ENCODE peak calls at places on chromosomes 12 and 14, in five cellular contexts. One of them, this sample, is unnamed.

GRCh38 chr12:16076553-16076952 is 165.4 kb downstream of the DERA start:
- DNase-seq in activated CD4-positive, alpha-beta memory T cell treated with anti-CD3 and anti-CD28 coated beads, Interleukin-2, amount 10 ng/mL, durations not matched to agents 7 days and 5 days: no peak
- DNase-seq in DMS153: peak; percentile 26
- DNase-seq in endothelial cell: peak; percentile 15
- DNase-seq in left ventricle myocardium inferior: no peak
- DNase-seq in this sample: peak; percentile 38

GRCh38 chr14:24634158-24634557 is at the start of gene GZMB:
- DNase-seq in activated CD4-positive, alpha-beta memory T cell treated with anti-CD3 and anti-CD28 coated beads, Interleukin-2, amount 10 ng/mL, durations not matched to agents 7 days and 5 days: peak; percentile 88
- DNase-seq in DMS153: no peak
- DNase-seq in endothelial cell: no peak
- DNase-seq in left ventricle myocardium inferior: no peak
- DNase-seq in this sample: peak; percentile 54

GRCh38 chr12:105882404-105882803 is 256.4 kb downstream of the NUAK1 start:
- DNase-seq in activated CD4-positive, alpha-beta memory T cell treated with anti-CD3 and anti-CD28 coated beads, Interleukin-2, amount 10 ng/mL, durations not matched to agents 7 days and 5 days: no peak
- DNase-seq in DMS153: no peak
- DNase-seq in endothelial cell: no peak
- DNase-seq in left ventricle myocardium inferior: peak; percentile 33
- DNase-seq in this sample: peak; percentile 7

GRCh38 chr12:100715976-100716657 is 78.5 kb upstream of the ANO4 start:
- DNase-seq in activated CD4-positive, alpha-beta memory T cell treated with anti-CD3 and anti-CD28 coated beads, Interleukin-2, amount 10 ng/mL, durations not matched to agents 7 days and 5 days: no peak
- DNase-seq in DMS153: no peak
- DNase-seq in endothelial cell: no peak
- DNase-seq in left ventricle myocardium inferior: no peak
- DNase-seq in this sample: no peak

GRCh38 chr12:6207254-6207942 is 7.2 kb downstream of the CD9 start:
- DNase-seq in activated CD4-positive, alpha-beta memory T cell treated with anti-CD3 and anti-CD28 coated beads, Interleukin-2, amount 10 ng/mL, durations not matched to agents 7 days and 5 days: no peak
- DNase-seq in DMS153: no peak
- DNase-seq in endothelial cell: no peak
- DNase-seq in left ventricle myocardium inferior: no peak
- DNase-seq in this sample: no peak

GRCh38 chr14:33839193-33840076 is 111.4 kb downstream of the EGLN3 start:
- DNase-seq in activated CD4-positive, alpha-beta memory T cell treated with anti-CD3 and anti-CD28 coated beads, Interleukin-2, amount 10 ng/mL, durations not matched to agents 7 days and 5 days: peak; percentile 61
- DNase-seq in DMS153: peak; percentile 11
- DNase-seq in endothelial cell: peak; percentile 67
- DNase-seq in left ventricle myocardium inferior: no peak
- DNase-seq in this sample: peak; percentile 24

GRCh38 chr14:64759555-64759938 is 55.3 kb downstream of the PLEKHG3 start:
- DNase-seq in activated CD4-positive, alpha-beta memory T cell treated with anti-CD3 and anti-CD28 coated beads, Interleukin-2, amount 10 ng/mL, durations not matched to agents 7 days and 5 days: no peak
- DNase-seq in DMS153: no peak
- DNase-seq in endothelial cell: no peak
- DNase-seq in left ventricle myocardium inferior: no peak
- DNase-seq in this sample: no peak

GRCh38 chr14:52733824-52734223 is 3.9 kb downstream of the STYX start:
- DNase-seq in activated CD4-positive, alpha-beta memory T cell treated with anti-CD3 and anti-CD28 coated beads, Interleukin-2, amount 10 ng/mL, durations not matched to agents 7 days and 5 days: no peak
- DNase-seq in DMS153: no peak
- DNase-seq in endothelial cell: no peak
- DNase-seq in left ventricle myocardium inferior: no peak
- DNase-seq in this sample: no peak

GRCh38 chr12:54522213-54522612 is 24.7 kb downstream of the NCKAP1L start:
- DNase-seq in activated CD4-positive, alpha-beta memory T cell treated with anti-CD3 and anti-CD28 coated beads, Interleukin-2, amount 10 ng/mL, durations not matched to agents 7 days and 5 days: no peak
- DNase-seq in DMS153: no peak
- DNase-seq in endothelial cell: no peak
- DNase-seq in left ventricle myocardium inferior: no peak
- DNase-seq in this sample: peak; percentile 53

GRCh38 chr12:93616584-93617101 is 44.2 kb downstream of the SOCS2 start:
- DNase-seq in activated CD4-positive, alpha-beta memory T cell treated with anti-CD3 and anti-CD28 coated beads, Interleukin-2, amount 10 ng/mL, durations not matched to agents 7 days and 5 days: no peak
- DNase-seq in DMS153: no peak
- DNase-seq in endothelial cell: no peak
- DNase-seq in left ventricle myocardium inferior: no peak
- DNase-seq in this sample: peak; percentile 98

GRCh38 chr14:95487669-95488084 is 28.8 kb downstream of the SYNE3 start:
- DNase-seq in activated CD4-positive, alpha-beta memory T cell treated with anti-CD3 and anti-CD28 coated beads, Interleukin-2, amount 10 ng/mL, durations not matched to agents 7 days and 5 days: no peak
- DNase-seq in DMS153: no peak
- DNase-seq in endothelial cell: no peak
- DNase-seq in left ventricle myocardium inferior: no peak
- DNase-seq in this sample: no peak

GRCh38 chr12:78916845-78917480 is 52.4 kb downstream of the SYT1 start:
- DNase-seq in activated CD4-positive, alpha-beta memory T cell treated with anti-CD3 and anti-CD28 coated beads, Interleukin-2, amount 10 ng/mL, durations not matched to agents 7 days and 5 days: no peak
- DNase-seq in DMS153: no peak
- DNase-seq in endothelial cell: no peak
- DNase-seq in left ventricle myocardium inferior: no peak
- DNase-seq in this sample: peak; percentile 79

GRCh38 chr12:89166525-89166934 is 185.8 kb downstream of the DUSP6 start:
- DNase-seq in activated CD4-positive, alpha-beta memory T cell treated with anti-CD3 and anti-CD28 coated beads, Interleukin-2, amount 10 ng/mL, durations not matched to agents 7 days and 5 days: no peak
- DNase-seq in DMS153: no peak
- DNase-seq in endothelial cell: no peak
- DNase-seq in left ventricle myocardium inferior: no peak
- DNase-seq in this sample: peak; percentile 60